ENCODE peak calls at places on chromosomes 3 and 15, in four cellular contexts. Y, R, Q and O are unnamed samples.

GRCh38 chr3:30112904-30113484 is 493.4 kb upstream of the TGFBR2 start:
- DNase-seq in Y (no peak), R (peak; percentile 58), Q (no peak), O (no peak)

GRCh38 chr3:7695067-7695466 is 806.6 kb upstream of the LMCD1 start:
- DNase-seq in Y (no peak), R (no peak), Q (no peak), O (no peak)

GRCh38 chr15:41727143-41727542 is 47.1 kb upstream of the MAPKBP1 start:
- DNase-seq in Y (no peak), R (no peak), Q (no peak), O (no peak)

GRCh38 chr3:85142626-85143025 is 183.8 kb downstream of the CADM2 start:
- DNase-seq in Y (no peak), R (no peak), Q (no peak), O (no peak)

GRCh38 chr3:186298876-186299275 is 63.2 kb downstream of the DGKG start:
- DNase-seq in Y (no peak), R (no peak), Q (no peak), O (no peak)

GRCh38 chr3:14248849-14249523 is 70.4 kb downstream of the LSM3 start:
- DNase-seq in Y (no peak), R (peak; percentile 80), Q (peak; percentile 44), O (no peak)

GRCh38 chr3:152589644-152590043 is 245.3 kb upstream of the P2RY1 start:
- DNase-seq in Y (no peak), R (no peak), Q (peak; percentile 12), O (no peak)

GRCh38 chr15:100853676-100854440 is 25.8 kb upstream of the ALDH1A3 start:
- DNase-seq in Y (no peak), R (no peak), Q (no peak), O (no peak)

GRCh38 chr3:107431298-107432012 is 54.2 kb downstream of the CCDC54 start:
- DNase-seq in Y (no peak), R (no peak), Q (peak; percentile 38), O (peak; percentile 90)

GRCh38 chr15:51443282-51443914 is 101.9 kb downstream of the GLDN start:
- DNase-seq in Y (no peak), R (no peak), Q (no peak), O (no peak)
- TF ChIP-seq POLR2AphosphoS5 in Y (no peak), R (no peak), Q (no peak), O (no peak)

GRCh38 chr3:177978948-177979347 is 557.3 kb upstream of the KCNMB2 start:
- DNase-seq in Y (no peak), R (no peak), Q (no peak), O (no peak)

GRCh38 chr3:177968891-177969290 is 567.3 kb upstream of the KCNMB2 start:
- DNase-seq in Y (no peak), R (no peak), Q (no peak), O (no peak)

GRCh38 chr3:177977381-177978158 is 558.7 kb upstream of the KCNMB2 start:
- DNase-seq in Y (no peak), R (no peak), Q (no peak), O (no peak)

GRCh38 chr3:177973241-177973840 is 562.9 kb upstream of the KCNMB2 start:
- DNase-seq in Y (no peak), R (no peak), Q (no peak), O (no peak)
- TF ChIP-seq NFIC in Y (no peak), R (no peak), Q (no peak), O (no peak)

GRCh38 chr3:148477375-148477774 is 220.3 kb upstream of the AGTR1 start:
- DNase-seq in Y (no peak), R (no peak), Q (no peak), O (no peak)
- TF ChIP-seq POLR2AphosphoS5 in Y (no peak), R (no peak), Q (no peak), O (no peak)

DNA sequence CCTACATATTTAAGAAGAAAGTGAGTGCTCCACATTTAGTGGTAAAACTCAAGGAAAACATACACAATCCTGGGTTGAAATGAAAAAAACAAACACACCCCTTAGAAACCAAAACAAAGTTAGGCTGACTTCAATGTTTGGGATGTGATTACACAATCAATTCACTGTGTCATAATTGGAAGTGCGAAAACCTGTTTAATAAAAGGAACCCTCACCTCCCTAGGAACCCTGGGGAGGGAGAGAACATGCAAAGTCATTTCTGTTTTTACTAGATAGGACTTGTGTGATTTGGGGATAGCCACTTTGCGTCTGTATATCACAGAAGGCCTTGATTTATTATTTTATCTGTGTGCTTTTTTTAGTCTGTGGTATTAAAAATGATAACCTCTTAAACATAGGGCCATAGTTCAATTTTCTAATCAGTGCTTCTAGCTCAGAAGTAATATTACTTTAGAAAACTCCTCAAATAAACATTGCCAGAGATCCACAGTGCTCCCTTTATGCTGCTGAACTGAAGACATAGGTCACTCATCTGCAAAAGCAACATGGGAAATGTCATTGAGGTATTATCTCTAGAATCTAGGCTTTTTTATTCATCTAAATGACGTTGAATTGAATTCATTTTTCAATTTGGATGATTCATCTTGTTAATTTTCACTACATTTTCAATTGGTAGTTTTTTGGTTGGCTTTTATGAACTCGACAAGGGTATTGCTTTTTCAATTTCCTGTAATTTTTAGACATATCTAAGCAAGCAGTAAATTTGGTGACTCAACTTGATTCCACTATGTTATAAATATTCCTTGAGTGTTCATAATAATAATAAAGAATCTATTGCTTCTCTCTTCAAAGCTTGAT is 275.2 kb downstream of the NFKBIZ start:
- DNase-seq in Y (no peak), R (no peak), Q (no peak), O (no peak)
- TF ChIP-seq NFIC in Y (no peak), R (no peak), Q (no peak), O (no peak)

GRCh38 chr3:37443363-37444035 is 269.1 kb upstream of the LRRFIP2 start:
- DNase-seq in Y (no peak), R (no peak), Q (no peak), O (no peak)
- TF ChIP-seq POLR2AphosphoS5 in Y (no peak), R (no peak), Q (no peak), O (no peak)

GRCh38 chr3:17032407-17033034 is 147.8 kb downstream of the PLCL2 start:
- DNase-seq in Y (no peak), R (peak; percentile 16), Q (peak; percentile 41), O (peak; percentile 39)
- TF ChIP-seq NFIC in Y (no peak), R (no peak), Q (no peak), O (no peak)

GRCh38 chr15:78930577-78931388 is 14.1 kb downstream of the CTSH start:
- DNase-seq in Y (no peak), R (no peak), Q (peak; percentile 60), O (peak; percentile 72)

GRCh38 chr15:78928616-78929093 is 16.2 kb downstream of the CTSH start:
- DNase-seq in Y (no peak), R (no peak), Q (no peak), O (no peak)

GRCh38 chr15:78931439-78931981 is 13.3 kb downstream of the CTSH start:
- DNase-seq in Y (no peak), R (no peak), Q (no peak), O (no peak)

GRCh38 chr15:78927077-78927790 is 17.6 kb downstream of the CTSH start:
- DNase-seq in Y (no peak), R (no peak), Q (no peak), O (no peak)

GRCh38 chr15:78929536-78930264 is 15.1 kb downstream of the CTSH start:
- DNase-seq in Y (no peak), R (no peak), Q (no peak), O (no peak)
- TF ChIP-seq POLR2AphosphoS5 in Y (no peak), R (no peak), Q (no peak), O (no peak)